ENCODE peak calls at places on chromosomes 11 and 22, in four cellular contexts. M is IMR-90, L is pancreas, T is neural progenitor cell. X is an unnamed sample.

GRCh38 chr11:113279591-113279990 is 34.8 kb upstream of the TTC12 start:
- DNase-seq in M (no peak), L (no peak), T (no peak), X (no peak)

GRCh38 chr22:19060356-19061009 is 61.7 kb downstream of the DGCR2 start:
- DNase-seq in M (peak; percentile 86), L (no peak), T (no peak), X (no peak)

GRCh38 chr22:39956932-39957664 is 3.1 kb upstream of the TMA7B start:
- DNase-seq in M (no peak), L (no peak), T (no peak), X (no peak)

GRCh38 chr11:100831929-100832480 is 144.9 kb downstream of the ARHGAP42 start:
- DNase-seq in M (no peak), L (no peak), T (no peak), X (no peak)

GRCh38 chr11:111707039-111707690 is 59.0 kb downstream of the PPP2R1B start:
- DNase-seq in M (peak; percentile 95), L (peak; percentile 70), T (no peak), X (no peak)

GRCh38 chr11:129767827-129768226 is 47.8 kb upstream of the TMEM45B start:
- DNase-seq in M (no peak), L (no peak), T (no peak), X (no peak)

GRCh38 chr11:120184371-120184945 is 26.4 kb upstream of the OAF start:
- DNase-seq in M (no peak), L (peak; percentile 33), T (no peak), X (no peak)

GRCh38 chr22:50576070-50576469 is 2.2 kb downstream of the CPT1B start:
- DNase-seq in M (peak; percentile 44), L (no peak), T (peak; percentile 61), X (no peak)

GRCh38 chr22:18045794-18046193 is 21.4 kb upstream of the MICAL3 start:
- DNase-seq in M (no peak), L (no peak), T (no peak), X (no peak)

GRCh38 chr11:28679795-28680194 is 571.6 kb downstream of the METTL15 start:
- DNase-seq in M (peak; percentile 88), L (no peak), T (no peak), X (no peak)

GRCh38 chr11:134052988-134053945 is 15.6 kb upstream of the JAM3 start:
- DNase-seq in M (no peak), L (no peak), T (no peak), X (no peak)

GRCh38 chr11:108871152-108871551 is 206.3 kb downstream of the DDX10 start:
- DNase-seq in M (peak; percentile 75), L (no peak), T (peak; percentile 41), X (no peak)

GRCh38 chr11:118060879-118061278 is 16.0 kb upstream of the TMPRSS4 start:
- DNase-seq in M (no peak), L (peak; percentile 34), T (no peak), X (peak; percentile 18)

GRCh38 chr11:63985812-63986155 is 454 bp upstream of the OTUB1 start:
- DNase-seq in M (no peak), L (no peak), T (no peak), X (no peak)

GRCh38 chr22:32218470-32218869 is 13.6 kb upstream of the RFPL2 start:
- DNase-seq in M (no peak), L (no peak), T (no peak), X (no peak)

GRCh38 chr11:131109256-131109655 is 193.0 kb upstream of the SNX19 start:
- DNase-seq in M (peak; percentile 79), L (no peak), T (no peak), X (peak; percentile 7)

GRCh38 chr11:36411202-36411640 is 98.9 kb downstream of the TRAF6 start:
- DNase-seq in M (no peak), L (peak; percentile 48), T (no peak), X (peak; percentile 4)

GRCh38 chr11:109486129-109486528 is 64.1 kb downstream of the C11orf87 start:
- DNase-seq in M (no peak), L (no peak), T (no peak), X (no peak)

GRCh38 chr11:116963813-116964212 is 126.4 kb upstream of the APOA1 start:
- DNase-seq in M (no peak), L (no peak), T (no peak), X (no peak)

GRCh38 chr22:38569181-38569971 is 607 bp downstream of the DMC1 start:
- DNase-seq in M (no peak), L (no peak), T (no peak), X (no peak)

GRCh38 chr11:1450958-1451710 is 35.4 kb downstream of the MOB2 start:
- DNase-seq in M (no peak), L (no peak), T (peak; percentile 35), X (no peak)

GRCh38 chr11:61603667-61604066 is 22.8 kb upstream of the SYT7 start:
- DNase-seq in M (no peak), L (no peak), T (no peak), X (no peak)

GRCh38 chr11:112265659-112266409 is 5.2 kb upstream of the PLET1 start:
- DNase-seq in M (peak; percentile 34), L (no peak), T (no peak), X (no peak)

GRCh38 chr11:19565639-19566038 is 147.0 kb upstream of the NAV2 start:
- DNase-seq in M (no peak), L (no peak), T (no peak), X (no peak)

GRCh38 chr22:19419464-19420178 is 11.9 kb downstream of the HIRA start:
- DNase-seq in M (peak; percentile 17), L (no peak), T (no peak), X (no peak)

GRCh38 chr11:77111946-77112345 is 9.3 kb downstream of the OMP start:
- DNase-seq in M (no peak), L (no peak), T (no peak), X (no peak)

GRCh38 chr11:61004037-61004641 is 32.7 kb downstream of the CD6 start:
- DNase-seq in M (peak; percentile 13), L (no peak), T (no peak), X (no peak)

GRCh38 chr22:49906071-49906798 is 12.0 kb downstream of the ALG12 start:
- DNase-seq in M (no peak), L (no peak), T (no peak), X (no peak)

GRCh38 chr11:122664188-122664587 is 8.7 kb downstream of the UBASH3B start:
- DNase-seq in M (peak; percentile 57), L (no peak), T (no peak), X (no peak)
- H3K27ac ChIP-seq in M (no peak overlapping the region), L (no peak overlapping the region), T (no peak overlapping the region), X (no peak overlapping the region)

GRCh38 chr11:10125522-10126133 is 168.4 kb downstream of the SBF2 start:
- DNase-seq in M (peak; percentile 13), L (no peak), T (no peak), X (no peak)
- H3K27ac ChIP-seq in M (no peak overlapping the region), L (no peak overlapping the region), T (no peak overlapping the region), X (no peak overlapping the region)

DNA sequence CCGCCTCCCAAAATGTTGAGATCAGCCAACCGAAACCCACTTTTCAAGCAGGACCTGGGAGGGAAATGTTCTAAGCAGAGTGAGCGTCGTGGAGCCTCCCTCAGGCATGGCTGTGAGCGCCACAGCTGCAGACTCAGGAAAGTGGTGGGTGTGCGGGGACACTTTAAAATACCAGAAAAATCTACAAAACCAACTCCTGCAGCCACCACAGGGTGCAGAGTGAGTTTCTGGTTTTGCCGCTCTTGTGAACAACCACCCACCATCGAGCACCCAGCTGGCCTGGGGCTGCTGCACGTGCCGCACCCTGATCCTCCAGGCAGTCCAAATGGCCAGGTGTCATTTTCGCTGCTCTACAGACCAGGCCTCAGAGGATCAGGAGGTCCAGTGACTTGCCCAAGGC is 46.9 kb downstream of the CELSR1 start:
- DNase-seq in M (no peak), L (no peak), T (no peak), X (no peak)
- H3K27ac ChIP-seq in M (no peak overlapping the region), L (no peak overlapping the region), T (no peak overlapping the region), X (no peak overlapping the region)

DNA sequence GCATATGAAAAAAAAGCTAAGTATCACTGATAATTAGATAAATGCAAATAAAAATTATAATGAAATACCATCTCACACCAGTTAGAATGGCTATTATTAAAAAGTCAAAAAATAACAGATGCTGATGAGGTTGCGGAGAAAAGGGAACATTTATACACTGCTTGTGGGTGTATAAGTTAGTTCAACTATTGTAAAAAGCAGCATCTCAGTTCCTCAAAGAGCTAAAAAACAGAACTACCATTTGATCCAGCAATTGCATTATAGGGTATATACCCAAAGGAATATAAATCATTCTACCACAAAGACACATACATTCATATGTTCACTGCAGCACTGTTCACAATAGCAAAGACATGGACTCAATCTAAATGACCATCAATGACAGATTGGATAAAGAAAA is 120.3 kb upstream of the ZBED5 start:
- DNase-seq in M (no peak), L (no peak), T (no peak), X (no peak)
- H3K27ac ChIP-seq in M (no peak overlapping the region), L (no peak overlapping the region), T (no peak overlapping the region), X (no peak overlapping the region)

GRCh38 chr22:30315962-30316576 is 10.7 kb downstream of the TBC1D10A start:
- DNase-seq in M (peak; percentile 9), L (no peak), T (no peak), X (no peak)
- H3K27ac ChIP-seq in M (peak overlapping the region; percentile 70), L (no peak overlapping the region), T (no peak overlapping the region), X (no peak overlapping the region)

DNA sequence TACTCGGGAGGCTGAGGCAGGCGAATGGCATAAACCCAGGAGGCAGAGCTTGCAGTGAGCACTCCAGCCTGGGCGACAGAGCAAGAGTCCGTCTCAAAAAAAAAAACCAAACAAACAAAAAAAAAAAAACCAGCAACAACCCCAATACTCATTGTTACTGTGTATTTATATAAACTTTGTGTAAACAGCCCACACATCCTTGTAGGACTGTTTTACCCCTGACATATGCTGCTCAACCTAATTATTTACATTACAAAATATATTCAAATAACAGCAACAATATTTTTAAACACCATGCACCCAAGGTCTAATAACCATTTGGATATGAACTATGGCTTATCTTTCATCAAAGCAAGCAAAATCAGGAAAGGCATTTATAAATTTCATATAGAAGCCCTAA is 284.1 kb downstream of the TTC28 start:
- DNase-seq in M (no peak), L (no peak), T (no peak), X (no peak)
- H3K27ac ChIP-seq in M (peak overlapping the region; percentile 64), L (no peak overlapping the region), T (no peak overlapping the region), X (no peak overlapping the region)

X was measured in caudate nucleus.